ENCODE peak calls at places on chromosomes 2 and 18, in seven cellular contexts. M is stimulated activated CD4-positive, alpha-beta T cell treated with anti-CD3 and anti-CD28 coated beads, Interleukin-12 subunit alpha, Interleukin-12 subunit beta, amount 100 ng/mL, for 48 hours; O is NB4; I is left ventricle myocardium superior; Z is right lobe of liver; R is AG09319; E is T-helper 2 cell. H is an unnamed sample.

GRCh38 chr2:196511258-196511971 is 128.1 kb upstream of the CCDC150 start:
- DNase-seq in R (no peak), E (no peak), Z (no peak), M (no peak), I (no peak), O (no peak), H (no peak)

GRCh38 chr2:110992886-110993285 is 127.8 kb upstream of the BCL2L11 start:
- DNase-seq in O (no peak), R (no peak), I (no peak), M (no peak), Z (no peak), E (no peak), H (no peak)

GRCh38 chr2:9045595-9045994 is 42.1 kb upstream of the MBOAT2 start:
- DNase-seq in Z (no peak), I (no peak), E (no peak), M (no peak), R (no peak), O (no peak), H (no peak)

GRCh38 chr2:23324281-23324680 is 60.7 kb upstream of the KLHL29 start:
- DNase-seq in Z (no peak), E (no peak), O (no peak), R (no peak), M (no peak), I (no peak), H (no peak)

GRCh38 chr2:196959750-196960392 is 33.4 kb upstream of the PGAP1 start:
- DNase-seq in M (no peak), Z (no peak), O (no peak), I (no peak), R (no peak), E (no peak), H (no peak)

GRCh38 chr2:199458017-199458805 is 472 bp upstream of the SATB2 start:
- DNase-seq in O (peak; percentile 88), Z (peak; percentile 44), M (no peak), E (no peak), I (no peak), R (no peak), H (no peak)

GRCh38 chr2:163157891-163158511 is 319.4 kb upstream of the KCNH7 start:
- DNase-seq in O (peak; percentile 16), Z (no peak), R (no peak), I (no peak), M (no peak), E (no peak), H (no peak)

GRCh38 chr18:3319399-3319798 is 57.5 kb downstream of the MYL12B start:
- DNase-seq in R (no peak), Z (no peak), M (no peak), O (no peak), I (no peak), E (no peak), H (no peak)

GRCh38 chr2:187138240-187138639 is 289.3 kb upstream of the ZSWIM2 start:
- DNase-seq in Z (peak; percentile 26), R (no peak), I (peak; percentile 59), M (no peak), O (peak; percentile 23), E (no peak), H (peak; percentile 1)

GRCh38 chr2:15359716-15360531 is 201.2 kb downstream of the NBAS start:
- DNase-seq in Z (no peak), O (no peak), R (peak; percentile 7), M (no peak), E (no peak), I (no peak), H (no peak)

GRCh38 chr2:140714586-140714985 is 1416.2 kb downstream of the LRP1B start:
- DNase-seq in M (no peak), I (no peak), O (no peak), E (no peak), Z (no peak), R (no peak), H (no peak)

GRCh38 chr2:174590346-174590745 is 7.3 kb downstream of the WIPF1 start:
- DNase-seq in Z (no peak), E (no peak), I (no peak), R (no peak), M (no peak), O (no peak), H (no peak)

GRCh38 chr2:54936766-54937165 is 113.5 kb downstream of the RTN4 start:
- DNase-seq in I (no peak), M (no peak), Z (no peak), E (no peak), R (no peak), O (no peak), H (no peak)

GRCh38 chr2:237904806-237905599 is 45.6 kb downstream of the RAMP1 start:
- DNase-seq in R (peak; percentile 14), E (no peak), M (no peak), Z (no peak), I (peak; percentile 79), O (peak; percentile 25), H (no peak)

GRCh38 chr18:28204154-28204553 is 27.2 kb upstream of the CDH2 start:
- DNase-seq in O (no peak), M (no peak), E (no peak), Z (no peak), I (no peak), R (peak; percentile 28), H (no peak)

GRCh38 chr2:136119717-136120675 is 2.0 kb upstream of the CXCR4 start:
- DNase-seq in O (no peak), I (no peak), R (no peak), M (no peak), E (no peak), Z (no peak), H (no peak)

GRCh38 chr2:38665854-38666577 is at the start of gene GALM:
- DNase-seq in I (peak; percentile 85), O (peak; percentile 97), Z (peak; percentile 83), E (peak; percentile 26), R (peak; percentile 83), M (peak; percentile 31), H (no peak)

GRCh38 chr2:242085941-242086621 is 216.6 kb downstream of the RTP5 start:
- DNase-seq in R (no peak), I (peak; percentile 70), Z (peak; percentile 75), E (no peak), O (peak; percentile 96), M (peak; percentile 8), H (peak; percentile 90)

GRCh38 chr18:7987284-7987976 is 420.3 kb downstream of the PTPRM start:
- DNase-seq in I (no peak), R (peak; percentile 29), M (no peak), Z (no peak), E (no peak), O (no peak), H (no peak)

GRCh38 chr2:178510388-178510787 is 30.1 kb downstream of the PLEKHA3 start:
- DNase-seq in O (no peak), I (no peak), R (no peak), E (no peak), M (no peak), Z (no peak), H (no peak)

GRCh38 chr2:16218651-16219050 is 278.3 kb downstream of the MYCN start:
- DNase-seq in R (no peak), E (no peak), M (no peak), Z (peak; percentile 39), O (peak; percentile 45), I (peak; percentile 43), H (peak; percentile 3)

GRCh38 chr2:128941676-128942075 is 623.0 kb upstream of the HS6ST1 start:
- DNase-seq in M (no peak), I (no peak), O (no peak), R (no peak), E (no peak), Z (no peak), H (no peak)

GRCh38 chr2:224328798-224329197 is 73.1 kb downstream of the FAM124B start:
- DNase-seq in O (no peak), R (no peak), M (no peak), Z (no peak), I (no peak), E (no peak), H (no peak)

GRCh38 chr2:118672571-118673158 is 174.8 kb downstream of the EN1 start:
- DNase-seq in M (no peak), I (no peak), O (no peak), R (no peak), Z (no peak), E (no peak), H (no peak)

GRCh38 chr2:108297436-108298141 is 8.9 kb downstream of the SULT1C2 start:
- DNase-seq in O (no peak), R (no peak), Z (no peak), M (no peak), I (no peak), E (no peak), H (no peak)

GRCh38 chr2:101387151-101387807 is at the start of gene CREG2:
- DNase-seq in M (peak; percentile 20), O (peak; percentile 76), E (peak; percentile 35), Z (peak; percentile 80), I (peak; percentile 86), R (no peak), H (no peak)

H was measured in AML-193.